ENCODE peak calls at places on chromosomes 1 and 21, in seven cellular contexts. A is naive thymus-derived CD4-positive, alpha-beta T cell; S is cardiac fibroblast; M is EH; K is activated CD4-positive, alpha-beta T cell treated with anti-CD3 and anti-CD28 coated beads for 24 hours; B is MG63; L is H7. N is an unnamed sample.

GRCh38 chr1:48470506-48470905 is 1.5 kb downstream of the SPATA6 start:
- DNase-seq in L (no peak), K (no peak), M (peak; percentile 14), S (peak; percentile 62), A (no peak), B (no peak), N (no peak)

GRCh38 chr1:166479052-166479631 is 312.3 kb upstream of the FAM78B start:
- DNase-seq in L (peak; percentile 21), M (peak; percentile 28), A (peak; percentile 37), S (peak; percentile 48), K (peak; percentile 10), B (peak; percentile 15), N (no peak)

GRCh38 chr1:235557495-235557894 is 53.2 kb upstream of the B3GALNT2 start:
- DNase-seq in B (no peak), M (no peak), S (no peak), L (peak; percentile 72), K (peak; percentile 2), A (no peak), N (no peak)

GRCh38 chr1:28756846-28757245 is 20.1 kb downstream of the YTHDF2 start:
- DNase-seq in A (no peak), M (peak; percentile 29), K (no peak), B (no peak), S (peak; percentile 30), L (no peak), N (no peak)

GRCh38 chr1:156914440-156914856 is 6.0 kb upstream of the LRRC71 start:
- DNase-seq in M (peak; percentile 75), S (peak; percentile 67), L (no peak), K (no peak), A (no peak), B (no peak), N (no peak)

GRCh38 chr1:15985611-15986272 is 9.8 kb upstream of the ZBTB17 start:
- DNase-seq in K (no peak), M (peak; percentile 43), B (no peak), S (no peak), A (no peak), L (no peak), N (peak; percentile 80)

GRCh38 chr21:46119565-46120271 is 21.8 kb downstream of the COL6A2 start:
- DNase-seq in L (peak; percentile 56), B (peak; percentile 1), A (peak; percentile 16), K (no peak), S (no peak), M (no peak), N (no peak)

GRCh38 chr1:51301844-51302162 is 28.6 kb downstream of the TTC39A start:
- DNase-seq in M (no peak), B (no peak), A (no peak), S (no peak), L (peak; percentile 43), K (no peak), N (no peak)

GRCh38 chr1:207868252-207868768 is 42.6 kb downstream of the CD34 start:
- DNase-seq in M (peak; percentile 31), S (peak; percentile 51), A (peak; percentile 28), B (peak; percentile 49), K (no peak), L (peak; percentile 82), N (no peak)

GRCh38 chr1:116284819-116285390 is 88.1 kb upstream of the ATP1A1 start:
- DNase-seq in K (no peak), S (no peak), A (no peak), L (no peak), M (no peak), B (no peak), N (no peak)

GRCh38 chr21:38359090-38359489 is 102.3 kb downstream of the KCNJ15 start:
- DNase-seq in B (no peak), L (no peak), A (no peak), K (no peak), S (no peak), M (no peak), N (no peak)

GRCh38 chr1:44227211-44227610 is 13.9 kb downstream of the DMAP1 start:
- DNase-seq in S (no peak), A (no peak), L (peak; percentile 13), K (no peak), B (no peak), M (no peak), N (no peak)

GRCh38 chr21:45266518-45267389 is 20.9 kb downstream of the POFUT2 start:
- DNase-seq in M (peak; percentile 46), K (no peak), A (peak; percentile 50), L (no peak), B (no peak), S (no peak), N (peak; percentile 81)

GRCh38 chr1:24964811-24965570 is 34.9 kb upstream of the RUNX3 start:
- DNase-seq in S (no peak), A (peak; percentile 94), K (peak; percentile 72), M (peak; percentile 64), B (peak; percentile 87), L (peak; percentile 67), N (peak; percentile 99)

GRCh38 chr21:40587786-40588353 is 259.1 kb downstream of the DSCAM start:
- DNase-seq in S (no peak), A (no peak), B (no peak), L (no peak), K (no peak), M (no peak), N (no peak)

GRCh38 chr1:94068831-94069648 is 51.9 kb downstream of the ABCA4 start:
- DNase-seq in K (no peak), B (peak; percentile 61), L (peak; percentile 41), S (peak; percentile 67), M (peak; percentile 39), A (no peak), N (no peak)

GRCh38 chr1:16251381-16251780 is 14.4 kb upstream of the CPLANE2 start:
- DNase-seq in K (no peak), L (no peak), S (no peak), B (no peak), A (no peak), M (no peak), N (no peak)

GRCh38 chr21:32566990-32567389 is 18.3 kb downstream of the TCP10L start:
- DNase-seq in A (no peak), B (no peak), M (no peak), L (no peak), K (no peak), S (no peak), N (no peak)

N was measured in MV-4-11.